ENCODE peak calls at places on chromosomes 7 and 10, in eight cellular contexts. Z is naive thymus-derived CD4-positive, alpha-beta T cell; U is endothelial cell; S is effector CD4-positive, alpha-beta T cell; X is activated gamma-delta T cell treated with Interleukin-2 at 50 U/mL for 16 hours; Y is Right ventricle myocardium inferior; L is RKO; C is SHP77 treated with DMSO at 0.1 percent for 48 hours. R is an unnamed sample.

GRCh38 chr7:98423043-98423442 is 22.2 kb upstream of the BAIAP2L1 start:
- DNase-seq in Z (no peak), U (no peak), S (no peak), X (no peak), Y (no peak), L (peak; percentile 80), C (no peak), R (no peak)

GRCh38 chr10:34954142-34954541 is 136.0 kb downstream of the CUL2 start:
- DNase-seq in Z (no peak), U (no peak), S (no peak), X (no peak), Y (no peak), L (no peak), C (no peak), R (no peak)

GRCh38 chr10:30166929-30167328 is 107.5 kb upstream of the JCAD start:
- DNase-seq in Z (no peak), U (no peak), S (no peak), X (no peak), Y (no peak), L (no peak), C (no peak), R (no peak)

GRCh38 chr7:99451936-99452335 is 13.2 kb downstream of the CPSF4 start:
- DNase-seq in Z (no peak), U (no peak), S (no peak), X (no peak), Y (no peak), L (no peak), C (no peak), R (no peak)

GRCh38 chr7:55308186-55308929 is 56.8 kb upstream of the LANCL2 start:
- DNase-seq in Z (no peak), U (no peak), S (no peak), X (no peak), Y (no peak), L (no peak), C (no peak), R (no peak)

GRCh38 chr7:150948791-150949251 is 29.3 kb downstream of the KCNH2 start:
- DNase-seq in Z (no peak), U (no peak), S (no peak), X (no peak), Y (no peak), L (no peak), C (no peak), R (no peak)

GRCh38 chr7:100892364-100893317 is 3.0 kb downstream of the ACHE start:
- DNase-seq in Z (no peak), U (no peak), S (no peak), X (no peak), Y (peak; percentile 68), L (no peak), C (no peak), R (no peak)

GRCh38 chr10:63825111-63825510 is 303.9 kb downstream of the REEP3 start:
- DNase-seq in Z (no peak), U (no peak), S (no peak), X (no peak), Y (no peak), L (no peak), C (no peak), R (no peak)

GRCh38 chr7:79504607-79505389 is 51.3 kb upstream of the MAGI2 start:
- DNase-seq in Z (no peak), U (no peak), S (no peak), X (no peak), Y (no peak), L (no peak), C (no peak), R (no peak)

GRCh38 chr10:74103560-74104248 is 46.9 kb downstream of the AP3M1 start:
- DNase-seq in Z (no peak), U (no peak), S (no peak), X (no peak), Y (no peak), L (peak; percentile 55), C (no peak), R (no peak)

GRCh38 chr10:79491171-79491835 is 21.0 kb upstream of the EIF5AL1 start:
- DNase-seq in Z (no peak), U (no peak), S (no peak), X (no peak), Y (no peak), L (no peak), C (no peak), R (no peak)

GRCh38 chr10:25083546-25084111 is 67.2 kb downstream of the THNSL1 start:
- DNase-seq in Z (no peak), U (no peak), S (no peak), X (no peak), Y (no peak), L (no peak), C (no peak), R (no peak)

GRCh38 chr10:98684019-98684899 is 237.5 kb upstream of the HPS1 start:
- DNase-seq in Z (no peak), U (no peak), S (no peak), X (no peak), Y (no peak), L (no peak), C (no peak), R (no peak)

GRCh38 chr7:134778941-134779740 is at the start of gene CALD1:
- DNase-seq in Z (no peak), U (peak; percentile 80), S (no peak), X (no peak), Y (peak; percentile 72), L (peak; percentile 90), C (no peak), R (no peak)

GRCh38 chr10:110216942-110217341 is 9.5 kb downstream of the MXI1 start:
- DNase-seq in Z (no peak), U (no peak), S (no peak), X (no peak), Y (no peak), L (no peak), C (no peak), R (no peak)

GRCh38 chr7:131692131-131692960 is 135.9 kb upstream of the PODXL start:
- DNase-seq in Z (no peak), U (peak; percentile 91), S (no peak), X (peak; percentile 10), Y (peak; percentile 72), L (no peak), C (peak; percentile 1), R (peak; percentile 47)

GRCh38 chr10:79402951-79403350 is 42.5 kb downstream of the ZCCHC24 start:
- DNase-seq in Z (no peak), U (no peak), S (no peak), X (no peak), Y (no peak), L (no peak), C (no peak), R (no peak)

GRCh38 chr7:65269150-65269856 is 104.4 kb upstream of the ZNF92 start:
- DNase-seq in Z (no peak), U (peak; percentile 88), S (no peak), X (no peak), Y (no peak), L (no peak), C (peak; percentile 87), R (peak; percentile 58)

GRCh38 chr7:128139406-128139805 is 101.7 kb upstream of the LEP start:
- DNase-seq in Z (no peak), U (no peak), S (no peak), X (no peak), Y (no peak), L (no peak), C (no peak), R (no peak)

GRCh38 chr10:76037531-76037930 is 606.1 kb downstream of the LRMDA start:
- DNase-seq in Z (no peak), U (no peak), S (no peak), X (no peak), Y (no peak), L (no peak), C (no peak), R (no peak)

GRCh38 chr7:112484671-112485097 is 3.9 kb downstream of the LSMEM1 start:
- DNase-seq in Z (no peak), U (no peak), S (no peak), X (no peak), Y (no peak), L (no peak), C (no peak), R (no peak)